ENCODE peak calls at places on chromosomes 3 and 15, in five cellular contexts. F, R, W, Z and A are unnamed samples.

GRCh38 chr3:77041156-77041696 is 1.3 kb downstream of the ROBO2 start:
- DNase-seq in W (no peak), R (no peak), Z (no peak), F (no peak), A (no peak)

GRCh38 chr15:83499476-83499875 is 52.3 kb downstream of the SH3GL3 start:
- DNase-seq in Z (no peak), W (no peak), F (no peak), R (no peak), A (no peak)

GRCh38 chr3:194688207-194688711 is 2.6 kb downstream of the FAM43A start:
- DNase-seq in F (no peak), R (peak), W (no peak), Z (peak), A (peak)

GRCh38 chr15:23628612-23629233 is 18.9 kb downstream of the MAGEL2 start:
- DNase-seq in F (no peak), Z (no peak), R (no peak), W (no peak), A (no peak)

GRCh38 chr3:132292062-132292461 is 25.1 kb upstream of the ACP3 start:
- DNase-seq in Z (no peak), R (no peak), F (no peak), W (no peak), A (no peak)

GRCh38 chr15:94246016-94246415 is 14.7 kb downstream of the MCTP2 start:
- DNase-seq in W (no peak), Z (no peak), R (no peak), F (no peak), A (no peak)

GRCh38 chr3:32255345-32255744 is 16.9 kb downstream of the CMTM8 start:
- DNase-seq in W (no peak), R (no peak), Z (no peak), F (no peak), A (no peak)

GRCh38 chr3:197003461-197004385 is 25.9 kb downstream of the MELTF start:
- DNase-seq in R (no peak), Z (peak), F (no peak), W (no peak), A (no peak)

GRCh38 chr3:48039487-48040190 is 23.4 kb upstream of the MAP4 start:
- DNase-seq in W (no peak), F (peak), Z (peak), R (no peak), A (no peak)

GRCh38 chr3:146218880-146219866 is 31.7 kb downstream of the PLSCR4 start:
- DNase-seq in Z (peak), F (peak), W (peak), R (peak), A (peak)

GRCh38 chr3:50807266-50807665 is 132.5 kb downstream of the DOCK3 start:
- DNase-seq in W (no peak), R (no peak), Z (no peak), F (no peak), A (no peak)

GRCh38 chr3:12559520-12559919 is 2.6 kb downstream of the MKRN2 start:
- DNase-seq in Z (no peak), F (no peak), R (no peak), W (no peak), A (no peak)

GRCh38 chr3:46440531-46441294 is 24.0 kb downstream of the LTF start:
- DNase-seq in Z (no peak), R (no peak), W (no peak), F (no peak), A (peak)

GRCh38 chr3:144502398-144502797 is 530.8 kb downstream of the DIPK2A start:
- DNase-seq in R (no peak), F (no peak), Z (peak), W (no peak), A (no peak)

GRCh38 chr15:81239190-81239589 is 42.5 kb downstream of the IL16 start:
- DNase-seq in Z (no peak), F (peak), W (no peak), R (no peak), A (no peak)

GRCh38 chr3:56884387-56884786 is 82.6 kb upstream of the ARHGEF3 start:
- DNase-seq in Z (no peak), R (no peak), W (no peak), F (peak), A (no peak)

GRCh38 chr3:127458698-127459097 is 131.8 kb downstream of the TPRA1 start:
- DNase-seq in Z (peak), W (peak), R (no peak), F (no peak), A (no peak)

GRCh38 chr3:52195823-52196331 is 2.1 kb upstream of the ALAS1 start:
- DNase-seq in Z (no peak), F (peak), W (no peak), R (no peak), A (no peak)

GRCh38 chr15:43868412-43868811 is 41.6 kb downstream of the WDR76 start:
- DNase-seq in F (no peak), Z (no peak), W (no peak), R (no peak), A (no peak)

GRCh38 chr3:194098872-194099183 is 37.1 kb upstream of the HES1 start:
- DNase-seq in F (no peak), W (no peak), Z (no peak), R (no peak), A (no peak)

GRCh38 chr15:63331456-63331855 is 50.2 kb downstream of the CA12 start:
- DNase-seq in F (no peak), R (no peak), W (no peak), Z (no peak), A (no peak)

GRCh38 chr3:141789281-141789680 is 26.1 kb downstream of the GRK7 start:
- DNase-seq in F (no peak), Z (peak), W (no peak), R (no peak), A (no peak)

GRCh38 chr15:57728436-57728835 is 21.9 kb downstream of the POLR2M start:
- DNase-seq in W (no peak), R (no peak), Z (no peak), F (no peak), A (no peak)

GRCh38 chr3:183085634-183086390 is 13.5 kb downstream of the MCCC1 start:
- DNase-seq in F (peak), Z (peak), W (no peak), R (no peak), A (no peak)

GRCh38 chr3:50323614-50324199 is 1.2 kb upstream of the HYAL2 start:
- DNase-seq in F (no peak), W (no peak), Z (no peak), R (no peak), A (no peak)

GRCh38 chr3:191339313-191339917 is 9.1 kb upstream of the UTS2B start:
- DNase-seq in R (no peak), W (no peak), F (no peak), Z (no peak), A (no peak)

GRCh38 chr15:68637755-68638405 is 59.1 kb downstream of the CORO2B start:
- DNase-seq in W (no peak), F (peak), Z (no peak), R (no peak), A (no peak)

GRCh38 chr15:73284073-73284472 is 84.7 kb downstream of the HCN4 start:
- DNase-seq in W (no peak), Z (no peak), F (peak), R (no peak), A (no peak)

GRCh38 chr15:51924146-51925068 is 47.2 kb downstream of the LEO1 start:
- DNase-seq in Z (peak), W (no peak), R (no peak), F (no peak), A (no peak)

GRCh38 chr3:14461748-14462324 is 59.4 kb downstream of the SLC6A6 start:
- DNase-seq in F (peak), W (peak), Z (peak), R (peak), A (peak)